ENCODE peak calls at places on chromosome 1, in four cellular contexts. L is HFF-Myc, N is GM23338, Y is neural progenitor cell. M is an unnamed sample.

GRCh38 chr1:39755965-39756659 is 15.0 kb downstream of the OXCT2 start:
- DNase-seq in L (no peak), N (no peak), Y (no peak), M (no peak)

GRCh38 chr1:93681095-93681548 is 515 bp downstream of the BCAR3 start:
- DNase-seq in L (no peak), N (no peak), Y (no peak), M (no peak)

GRCh38 chr1:6384962-6385672 is 8.4 kb downstream of the ACOT7 start:
- DNase-seq in L (no peak), N (no peak), Y (no peak), M (no peak)

GRCh38 chr1:19759740-19760089 is 40.0 kb downstream of the TMCO4 start:
- DNase-seq in L (no peak), N (no peak), Y (no peak), M (no peak)

GRCh38 chr1:110475358-110476027 is 24.5 kb downstream of the PROK1 start:
- DNase-seq in L (no peak), N (no peak), Y (no peak), M (no peak)

GRCh38 chr1:60971330-60971729 is 111.0 kb upstream of the NFIA start:
- DNase-seq in L (no peak), N (no peak), Y (no peak), M (no peak)

GRCh38 chr1:69671363-69672010 is 103.8 kb downstream of the LRRC7 start:
- DNase-seq in L (no peak), N (no peak), Y (no peak), M (no peak)

GRCh38 chr1:207049974-207050391 is 1.0 kb downstream of the YOD1 start:
- DNase-seq in L (no peak), N (peak), Y (peak), M (no peak)

GRCh38 chr1:21468597-21468996 is 28.7 kb downstream of the NBPF3 start:
- DNase-seq in L (no peak), N (peak), Y (peak), M (no peak)

GRCh38 chr1:46401964-46402626 is 8.0 kb downstream of the FAAH start:
- DNase-seq in L (peak), N (peak), Y (peak), M (peak)

GRCh38 chr1:182069028-182069466 is 7.5 kb upstream of the ZNF648 start:
- DNase-seq in L (no peak), N (peak), Y (peak), M (no peak)

DNA sequence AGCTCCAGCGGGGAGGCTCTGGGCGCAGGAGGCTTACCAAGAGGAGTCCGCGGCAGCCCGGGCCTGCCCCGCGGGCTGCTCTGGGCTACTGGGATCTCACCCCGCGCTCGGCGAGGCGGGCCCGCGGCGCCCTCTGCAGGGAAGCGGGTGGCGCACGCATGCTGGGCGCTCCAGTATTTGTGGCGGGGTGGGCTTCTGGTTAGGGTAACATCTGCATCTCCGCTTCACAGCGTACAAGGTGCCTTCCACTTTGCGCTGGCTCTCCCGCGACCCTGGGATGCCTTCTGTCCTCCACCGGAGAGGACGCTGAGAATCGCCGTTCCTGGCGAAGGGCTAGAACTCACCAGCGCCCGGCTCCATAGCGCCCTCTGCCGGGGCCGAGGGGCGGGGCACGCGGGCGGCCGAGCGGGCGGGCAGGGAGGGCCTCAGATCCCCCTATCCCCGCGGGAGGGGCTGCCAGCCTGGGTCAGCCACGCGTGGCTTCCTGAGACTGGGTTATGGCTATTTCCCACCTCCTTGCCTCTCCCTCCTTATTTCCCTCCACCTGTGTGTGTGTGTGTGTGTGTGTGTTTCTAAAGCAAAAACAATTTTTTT is 46.6 kb upstream of the CTBS start:
- DNase-seq in L (no peak), N (peak), Y (peak), M (no peak)
- H3K4me3 ChIP-seq in L (peak), N (peak), Y (peak), M (peak)

DNA sequence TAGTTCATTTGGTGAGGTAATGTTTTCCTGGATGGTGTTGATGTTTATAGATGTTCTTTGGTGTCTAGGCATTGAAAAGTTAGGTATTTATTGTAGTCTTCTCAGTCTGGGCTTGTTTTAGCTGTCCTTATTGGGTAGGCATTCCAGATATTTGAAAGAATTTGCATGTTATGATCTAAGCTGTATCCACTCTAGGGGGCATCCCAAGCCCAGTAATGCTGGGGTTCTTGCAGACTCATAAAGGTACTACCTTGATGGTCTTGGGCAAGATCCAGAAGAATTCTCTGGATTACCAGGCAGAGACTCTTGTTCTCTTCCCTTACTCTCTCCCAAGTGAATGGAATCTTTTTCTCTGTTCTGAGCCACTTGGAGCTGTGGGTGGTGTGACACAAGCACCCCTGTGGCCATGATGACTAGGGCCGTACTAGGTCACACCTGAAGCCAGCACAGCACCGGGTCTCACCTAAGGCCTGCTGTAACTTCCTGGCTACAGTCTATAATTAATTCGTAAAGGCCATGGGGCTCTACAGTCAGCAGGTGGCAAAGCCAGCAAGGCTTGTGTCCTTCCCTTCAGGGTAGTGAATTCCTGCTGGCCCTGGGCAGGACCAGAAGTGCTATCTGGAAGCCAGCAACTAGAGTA is 74.8 kb upstream of the PDE4B start:
- DNase-seq in L (no peak), N (peak), Y (no peak), M (peak)
- TF ChIP-seq CTCF in L (no peak), N (peak), Y (no peak), M (peak)

GRCh38 chr1:230170153-230170547 is 103.1 kb downstream of the GALNT2 start:
- DNase-seq in L (no peak), N (no peak), Y (no peak), M (no peak)
- H3K4me3 ChIP-seq in L (no peak), N (no peak), Y (no peak), M (no peak)

DNA sequence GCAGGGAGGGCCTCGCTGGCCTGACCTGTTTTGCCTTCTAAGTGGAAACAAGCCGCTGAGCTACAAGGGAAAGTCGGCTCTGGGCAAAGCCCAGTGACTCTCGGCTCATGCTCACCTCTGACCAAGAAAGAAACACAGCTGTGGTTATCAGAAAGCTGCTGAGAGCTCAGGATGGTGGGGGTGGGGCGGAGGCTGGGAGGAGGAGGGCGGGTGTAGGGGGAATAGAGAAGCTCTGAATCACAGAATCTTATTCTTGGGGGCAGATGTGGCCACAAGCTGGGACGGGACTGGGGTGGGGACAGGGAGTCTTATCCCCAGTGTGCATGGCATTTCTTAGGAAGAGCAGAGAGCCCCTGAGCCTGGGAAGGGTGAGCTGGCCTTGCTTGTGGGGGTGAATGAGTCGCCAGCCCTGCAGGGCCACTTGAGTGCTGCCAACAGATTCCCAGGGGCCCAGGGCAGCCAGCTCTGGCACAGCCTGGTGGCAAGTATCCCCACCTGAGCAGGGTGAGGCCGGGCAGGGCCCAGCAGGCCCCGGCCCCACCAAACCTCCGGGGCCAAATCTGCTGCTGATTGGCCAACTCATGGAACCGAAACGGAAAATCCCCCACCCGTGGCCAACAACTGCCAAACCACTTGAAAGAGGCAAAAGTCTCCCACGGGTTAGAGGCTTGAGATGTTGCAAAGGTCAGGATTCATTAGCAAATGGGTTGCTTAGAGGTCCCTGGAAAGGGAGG is 120.6 kb downstream of the SPSB1 start:
- DNase-seq in L (peak), N (peak), Y (peak), M (no peak)
- TF ChIP-seq CTCF in L (no peak), N (no peak), Y (no peak), M (no peak)

DNA sequence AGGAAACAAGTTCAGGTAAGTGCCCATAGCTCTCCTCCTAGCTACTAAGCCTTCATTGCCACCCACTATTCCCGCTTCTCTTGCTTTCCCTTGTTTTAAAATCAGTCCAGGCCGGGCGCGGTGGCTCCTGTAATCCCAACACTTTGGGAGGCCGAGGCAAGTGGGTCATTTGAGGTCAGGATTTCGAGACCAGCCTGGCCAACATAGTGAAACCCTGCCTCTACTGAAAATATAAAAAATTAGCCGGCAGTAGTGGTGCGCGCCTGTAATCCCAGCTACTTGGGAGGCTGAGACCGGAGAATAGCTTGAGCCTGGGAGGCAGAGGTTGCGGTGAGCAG is 4.4 kb upstream of the CTTNBP2NL start:
- DNase-seq in L (no peak), N (no peak), Y (no peak), M (no peak)
- H3K4me3 ChIP-seq in L (no peak), N (peak), Y (no peak), M (peak)

GRCh38 chr1:156357977-156358376 is 11.0 kb upstream of the RHBG start:
- DNase-seq in L (no peak), N (no peak), Y (no peak), M (no peak)

GRCh38 chr1:156356875-156357534 is 12.0 kb upstream of the RHBG start:
- DNase-seq in L (no peak), N (peak), Y (peak), M (no peak)

GRCh38 chr1:156360534-156360933 is 8.5 kb upstream of the RHBG start:
- DNase-seq in L (no peak), N (no peak), Y (no peak), M (no peak)

GRCh38 chr1:156356262-156356874 is 12.6 kb upstream of the RHBG start:
- DNase-seq in L (no peak), N (no peak), Y (no peak), M (no peak)

DNA sequence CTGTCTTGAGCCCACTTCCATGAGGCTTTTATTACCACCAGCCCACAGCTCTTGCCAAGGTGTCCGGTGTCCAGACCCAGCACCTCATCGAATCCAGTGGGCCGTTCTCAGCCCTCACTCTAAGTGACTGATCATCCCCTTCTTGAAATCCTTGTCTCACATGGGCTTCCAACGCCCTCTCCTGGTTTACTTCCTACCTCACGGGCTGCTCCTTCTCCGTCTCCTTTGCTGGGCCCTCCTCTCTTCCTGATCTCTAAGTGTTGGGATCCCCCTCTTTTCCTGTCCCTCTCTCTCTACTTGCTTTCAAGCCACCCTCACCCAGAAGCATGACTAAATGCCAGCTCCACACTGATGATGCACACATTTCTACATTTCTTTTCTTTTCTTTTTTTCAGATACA is 9.0 kb upstream of the RHBG start:
- DNase-seq in L (peak), N (peak), Y (peak), M (no peak)
- TF ChIP-seq CTCF in L (peak), N (peak), Y (peak), M (peak)

DNA sequence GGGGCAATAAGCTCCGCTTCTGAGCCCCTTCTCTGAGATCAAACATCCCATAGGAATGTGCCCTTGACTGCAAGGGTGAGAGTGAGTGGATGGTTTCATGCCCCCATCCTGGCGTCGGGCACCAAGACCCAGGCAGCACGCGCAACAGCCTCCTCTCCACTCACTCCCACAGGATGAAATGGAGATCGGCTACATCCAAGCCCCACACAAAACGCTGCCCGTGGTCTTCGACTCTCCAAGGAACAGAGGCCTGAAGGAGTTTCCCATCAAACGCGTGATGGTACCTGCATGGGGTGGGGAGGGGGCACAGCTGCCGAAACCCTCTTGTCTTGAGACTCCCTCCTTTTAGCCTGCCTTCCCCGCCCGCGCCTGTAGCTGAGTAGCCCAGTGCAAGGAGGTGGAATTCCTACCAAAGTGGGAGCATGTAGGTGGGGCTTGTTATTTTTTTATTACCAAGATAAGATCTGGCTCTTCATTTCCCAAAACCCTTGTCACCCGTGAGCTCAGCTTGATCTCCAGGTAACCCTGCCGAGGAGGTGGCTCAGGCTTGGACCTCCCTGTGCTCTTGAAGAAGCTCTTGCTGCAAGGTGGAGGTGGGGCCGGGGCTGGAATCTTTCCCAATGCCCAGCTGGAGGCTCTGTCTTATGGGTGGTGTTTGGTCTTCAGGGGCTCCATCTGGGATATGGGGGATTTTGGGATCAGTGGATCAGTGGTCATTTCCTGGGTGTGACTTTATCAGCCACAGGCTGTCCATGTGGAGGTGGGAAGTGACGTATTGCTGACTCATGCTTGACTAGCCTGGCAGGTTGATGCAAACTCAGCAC is 24.0 kb upstream of the PADI6 start:
- DNase-seq in L (peak), N (no peak), Y (no peak), M (no peak)
- H3K4me3 ChIP-seq in L (no peak), N (no peak), Y (no peak), M (no peak)

DNA sequence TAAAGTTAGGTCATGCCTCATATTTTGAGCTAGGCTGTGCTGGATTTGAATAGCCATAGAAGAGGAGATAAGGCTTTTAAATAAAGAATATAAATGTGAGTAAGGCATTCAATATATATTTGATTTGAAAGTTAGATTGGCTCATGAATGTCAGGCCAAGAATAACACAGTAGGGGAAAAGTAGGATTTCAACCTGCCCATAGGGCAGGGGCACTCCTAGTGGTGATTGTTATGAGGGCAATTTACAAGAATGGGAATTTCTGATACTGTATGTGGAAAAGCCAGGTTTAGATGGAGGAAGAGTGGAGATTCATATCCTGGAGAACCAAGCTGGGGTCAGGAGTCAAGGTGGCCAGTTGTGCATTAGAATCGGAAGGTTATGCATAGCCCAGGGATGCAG is 74.9 kb downstream of the DNAH14 start:
- DNase-seq in L (no peak), N (peak), Y (no peak), M (no peak)
- TF ChIP-seq CTCF in L (peak), N (peak), Y (peak), M (no peak)

GRCh38 chr1:236144446-236145150 is 2.3 kb downstream of the GPR137B start:
- DNase-seq in L (no peak), N (no peak), Y (peak), M (no peak)
- H3K4me3 ChIP-seq in L (no peak), N (peak), Y (no peak), M (no peak)